ENCODE peak calls at places on chromosomes 13 and 19, in seven cellular contexts. One of them, this sample, is unnamed. For H3K4me1, the result is how much of the 10 kb centered on the place peaks cover.

GRCh38 chr19:33552928-33553279 is 31.3 kb upstream of the PEPD start:
- DNase-seq in left ventricle myocardium inferior: no peak
- DNase-seq in A673: no peak
- DNase-seq in CD8-positive, alpha-beta T cell: no peak
- DNase-seq in IMR-90: no peak
- DNase-seq in SK-N-SH: no peak
- DNase-seq in neural progenitor cell: no peak
- DNase-seq in this sample: peak

GRCh38 chr19:8126511-8126910 is 22.9 kb downstream of the FBN3 start:
- DNase-seq in left ventricle myocardium inferior: no peak
- DNase-seq in A673: no peak
- DNase-seq in CD8-positive, alpha-beta T cell: no peak
- DNase-seq in IMR-90: no peak
- DNase-seq in SK-N-SH: no peak
- DNase-seq in neural progenitor cell: no peak
- DNase-seq in this sample: no peak

GRCh38 chr19:5903502-5904301 is at the start of gene NDUFA11:
- DNase-seq in left ventricle myocardium inferior: peak
- DNase-seq in A673: peak
- DNase-seq in CD8-positive, alpha-beta T cell: peak
- DNase-seq in IMR-90: peak
- DNase-seq in SK-N-SH: peak
- DNase-seq in neural progenitor cell: peak
- DNase-seq in this sample: peak

GRCh38 chr13:29684441-29684840 is 89.0 kb upstream of the SLC7A1 start:
- DNase-seq in left ventricle myocardium inferior: no peak
- DNase-seq in A673: no peak
- DNase-seq in CD8-positive, alpha-beta T cell: no peak
- DNase-seq in IMR-90: peak
- DNase-seq in SK-N-SH: no peak
- DNase-seq in neural progenitor cell: no peak
- DNase-seq in this sample: no peak

GRCh38 chr13:67574320-67575233 is 344.4 kb upstream of the PCDH9 start:
- DNase-seq in left ventricle myocardium inferior: no peak
- DNase-seq in A673: no peak
- DNase-seq in CD8-positive, alpha-beta T cell: no peak
- DNase-seq in IMR-90: peak
- DNase-seq in SK-N-SH: no peak
- DNase-seq in neural progenitor cell: no peak
- DNase-seq in this sample: no peak

GRCh38 chr13:102774596-102775375 is 1.2 kb upstream of the TEX30 start:
- DNase-seq in left ventricle myocardium inferior: no peak
- DNase-seq in A673: no peak
- DNase-seq in CD8-positive, alpha-beta T cell: no peak
- DNase-seq in IMR-90: no peak
- DNase-seq in SK-N-SH: no peak
- DNase-seq in neural progenitor cell: peak
- DNase-seq in this sample: no peak

GRCh38 chr13:107927557-107927956 is 287.8 kb downstream of the LIG4 start:
- DNase-seq in left ventricle myocardium inferior: no peak
- DNase-seq in A673: no peak
- DNase-seq in CD8-positive, alpha-beta T cell: no peak
- DNase-seq in IMR-90: no peak
- DNase-seq in SK-N-SH: no peak
- DNase-seq in neural progenitor cell: no peak
- DNase-seq in this sample: no peak

GRCh38 chr19:49133621-49134454 is 14.5 kb downstream of the PPFIA3 start:
- DNase-seq in left ventricle myocardium inferior: peak
- DNase-seq in A673: no peak
- DNase-seq in CD8-positive, alpha-beta T cell: no peak
- DNase-seq in IMR-90: peak
- DNase-seq in SK-N-SH: peak
- DNase-seq in neural progenitor cell: peak
- DNase-seq in this sample: peak

GRCh38 chr19:11581740-11582139 is 4.3 kb upstream of the ACP5 start:
- DNase-seq in left ventricle myocardium inferior: no peak
- DNase-seq in A673: no peak
- DNase-seq in CD8-positive, alpha-beta T cell: no peak
- DNase-seq in IMR-90: peak
- DNase-seq in SK-N-SH: no peak
- DNase-seq in neural progenitor cell: no peak
- DNase-seq in this sample: no peak

GRCh38 chr19:56567274-56568120 is at the start of gene ZNF470:
- DNase-seq in left ventricle myocardium inferior: peak
- DNase-seq in A673: peak
- DNase-seq in CD8-positive, alpha-beta T cell: peak
- DNase-seq in IMR-90: peak
- DNase-seq in SK-N-SH: peak
- DNase-seq in neural progenitor cell: peak
- DNase-seq in this sample: peak

DNA sequence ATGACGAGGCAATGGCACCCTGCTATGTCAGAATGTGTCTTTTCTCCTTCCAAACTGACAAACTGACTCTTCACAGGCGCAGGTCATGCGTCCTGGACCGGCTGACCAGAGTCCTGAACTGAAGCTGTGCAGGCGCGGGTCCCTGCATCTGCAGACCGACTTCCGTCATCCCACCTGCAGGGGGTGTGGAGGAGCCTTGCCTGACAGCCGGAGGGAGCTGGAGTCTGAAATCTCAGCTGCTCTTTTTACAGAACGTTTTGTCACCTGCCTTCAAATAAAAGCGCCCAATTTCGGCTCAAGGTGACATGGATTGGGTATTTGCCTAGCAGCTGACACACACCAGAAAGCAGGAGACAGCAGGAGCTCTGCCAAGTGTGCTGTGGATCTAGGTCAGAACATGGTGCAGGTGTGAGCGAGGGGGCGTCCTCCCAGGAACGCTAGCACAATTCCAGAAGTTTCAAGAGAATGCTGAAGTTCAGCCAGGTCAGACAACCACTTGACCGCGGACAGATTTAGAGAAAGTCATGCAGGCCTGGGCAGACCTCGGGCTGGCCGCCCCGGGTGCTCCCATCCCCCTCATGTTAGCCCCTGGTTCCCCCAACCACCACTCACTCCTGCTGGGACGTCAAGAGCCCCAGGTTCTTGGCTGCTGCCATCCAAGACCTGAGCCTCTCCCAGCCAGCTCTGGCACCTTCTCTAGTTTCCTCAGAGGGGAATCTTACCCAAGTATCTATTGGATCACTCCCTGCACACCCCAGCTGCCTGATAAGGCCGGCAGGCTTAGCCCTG is 32.8 kb downstream of the ELL start:
- DNase-seq in left ventricle myocardium inferior: no peak
- DNase-seq in A673: no peak
- DNase-seq in CD8-positive, alpha-beta T cell: no peak
- DNase-seq in IMR-90: no peak
- DNase-seq in SK-N-SH: peak
- DNase-seq in neural progenitor cell: peak
- DNase-seq in this sample: no peak
- H3K4me1 ChIP-seq in left ventricle myocardium inferior: half or more
- H3K4me1 ChIP-seq in A673: under half
- H3K4me1 ChIP-seq in CD8-positive, alpha-beta T cell: under half
- H3K4me1 ChIP-seq in IMR-90: under half
- H3K4me1 ChIP-seq in SK-N-SH: half or more
- H3K4me1 ChIP-seq in neural progenitor cell: under half
- H3K4me1 ChIP-seq in this sample: under half

GRCh38 chr13:27006519-27007161 is 165.0 kb downstream of the USP12 start:
- DNase-seq in left ventricle myocardium inferior: no peak
- DNase-seq in A673: peak
- DNase-seq in CD8-positive, alpha-beta T cell: no peak
- DNase-seq in IMR-90: peak
- DNase-seq in SK-N-SH: peak
- DNase-seq in neural progenitor cell: peak
- DNase-seq in this sample: no peak
- H3K4me3 ChIP-seq in left ventricle myocardium inferior: peak
- H3K4me3 ChIP-seq in A673: peak
- H3K4me3 ChIP-seq in CD8-positive, alpha-beta T cell: no peak
- H3K4me3 ChIP-seq in IMR-90: no peak
- H3K4me3 ChIP-seq in SK-N-SH: peak
- H3K4me3 ChIP-seq in neural progenitor cell: peak
- H3K4me3 ChIP-seq in this sample: peak

DNA sequence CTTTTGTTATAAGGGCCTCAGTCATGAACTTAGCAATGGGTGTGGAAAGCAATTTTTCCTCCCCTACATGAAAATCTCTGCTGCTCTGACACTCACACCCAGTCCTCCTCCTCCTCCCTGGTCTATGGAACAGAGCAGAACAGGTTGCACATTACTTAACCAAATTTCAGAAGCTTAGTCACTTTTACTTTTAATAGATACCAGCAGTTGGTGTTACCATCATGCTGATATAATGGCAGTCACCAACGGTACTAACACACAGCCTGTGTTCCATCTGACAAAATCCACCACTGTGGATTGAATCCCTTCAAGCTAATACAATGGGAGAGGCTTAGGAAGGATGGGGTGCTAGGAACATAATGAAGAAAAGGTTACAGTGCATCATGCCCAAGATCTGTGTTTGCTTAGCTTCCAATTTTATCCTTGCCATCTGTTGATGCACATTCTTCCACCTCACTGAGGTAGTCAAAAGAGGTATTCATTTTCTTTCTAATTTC is 9.8 kb downstream of the TPT1 start:
- DNase-seq in left ventricle myocardium inferior: no peak
- DNase-seq in A673: no peak
- DNase-seq in CD8-positive, alpha-beta T cell: no peak
- DNase-seq in IMR-90: no peak
- DNase-seq in SK-N-SH: no peak
- DNase-seq in neural progenitor cell: no peak
- DNase-seq in this sample: no peak
- H3K4me1 ChIP-seq in left ventricle myocardium inferior: half or more
- H3K4me1 ChIP-seq in A673: half or more
- H3K4me1 ChIP-seq in CD8-positive, alpha-beta T cell: half or more
- H3K4me1 ChIP-seq in IMR-90: under half
- H3K4me1 ChIP-seq in SK-N-SH: under half
- H3K4me1 ChIP-seq in neural progenitor cell: under half
- H3K4me1 ChIP-seq in this sample: under half

DNA sequence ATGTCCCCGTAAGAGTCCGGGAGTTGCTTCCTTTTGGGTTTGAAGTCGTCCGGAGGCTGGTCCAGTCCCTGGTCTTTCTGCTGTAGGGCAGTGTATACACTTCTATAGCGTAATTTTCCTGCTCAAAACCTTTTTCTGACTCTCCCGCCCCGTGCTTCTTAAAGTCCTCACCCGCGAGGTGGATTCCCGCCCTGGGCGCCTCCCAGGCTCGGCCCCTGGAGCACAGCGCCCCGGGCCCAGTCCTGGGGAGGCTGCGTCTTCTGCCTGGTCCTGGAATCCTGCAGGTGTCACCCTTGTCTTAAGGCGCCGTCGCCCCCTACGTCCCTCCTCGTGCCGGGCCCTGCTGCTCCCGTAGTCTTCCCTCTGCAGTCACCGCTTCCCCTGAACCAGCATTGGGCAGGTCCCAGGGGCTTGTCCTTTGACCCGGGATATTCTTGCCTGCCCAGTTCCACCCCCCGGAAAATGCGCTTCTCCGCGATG is 34.4 kb upstream of the ZNF808 start:
- DNase-seq in left ventricle myocardium inferior: peak
- DNase-seq in A673: no peak
- DNase-seq in CD8-positive, alpha-beta T cell: no peak
- DNase-seq in IMR-90: no peak
- DNase-seq in SK-N-SH: peak
- DNase-seq in neural progenitor cell: peak
- DNase-seq in this sample: no peak
- H3K4me3 ChIP-seq in left ventricle myocardium inferior: peak
- H3K4me3 ChIP-seq in A673: no peak
- H3K4me3 ChIP-seq in CD8-positive, alpha-beta T cell: no peak
- H3K4me3 ChIP-seq in IMR-90: no peak
- H3K4me3 ChIP-seq in SK-N-SH: no peak
- H3K4me3 ChIP-seq in neural progenitor cell: peak
- H3K4me3 ChIP-seq in this sample: peak

GRCh38 chr19:800360-801029 is 3.2 kb downstream of the PTBP1 start:
- DNase-seq in left ventricle myocardium inferior: no peak
- DNase-seq in A673: no peak
- DNase-seq in CD8-positive, alpha-beta T cell: no peak
- DNase-seq in IMR-90: no peak
- DNase-seq in SK-N-SH: peak
- DNase-seq in neural progenitor cell: no peak
- DNase-seq in this sample: no peak
- H3K4me1 ChIP-seq in left ventricle myocardium inferior: half or more
- H3K4me1 ChIP-seq in A673: half or more
- H3K4me1 ChIP-seq in CD8-positive, alpha-beta T cell: half or more
- H3K4me1 ChIP-seq in IMR-90: under half
- H3K4me1 ChIP-seq in SK-N-SH: under half
- H3K4me1 ChIP-seq in neural progenitor cell: under half
- H3K4me1 ChIP-seq in this sample: under half

GRCh38 chr13:33015791-33016323 is 366 bp upstream of the KL start:
- DNase-seq in left ventricle myocardium inferior: peak
- DNase-seq in A673: no peak
- DNase-seq in CD8-positive, alpha-beta T cell: no peak
- DNase-seq in IMR-90: no peak
- DNase-seq in SK-N-SH: no peak
- DNase-seq in neural progenitor cell: peak
- DNase-seq in this sample: no peak
- H3K4me3 ChIP-seq in left ventricle myocardium inferior: peak
- H3K4me3 ChIP-seq in A673: peak
- H3K4me3 ChIP-seq in CD8-positive, alpha-beta T cell: peak
- H3K4me3 ChIP-seq in IMR-90: no peak
- H3K4me3 ChIP-seq in SK-N-SH: peak
- H3K4me3 ChIP-seq in neural progenitor cell: peak
- H3K4me3 ChIP-seq in this sample: peak

DNA sequence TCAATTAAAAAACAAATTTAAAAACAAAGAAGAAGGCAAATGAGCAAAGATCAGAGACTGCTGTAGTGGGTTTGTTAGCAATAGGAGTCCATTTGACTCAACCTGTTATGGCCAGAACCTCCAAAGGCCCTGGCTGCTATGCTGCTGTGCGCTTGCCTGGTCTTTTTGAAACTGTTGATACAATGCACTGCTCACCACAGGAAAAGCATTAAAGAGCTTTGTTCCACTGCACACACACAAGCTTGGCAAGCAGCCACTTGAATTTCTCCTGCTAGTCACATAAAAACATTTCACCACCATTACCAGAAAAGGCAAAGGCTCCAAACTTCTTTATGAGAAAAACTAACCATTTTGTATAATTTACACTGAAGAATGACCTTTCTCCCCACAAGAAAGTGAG is 132.2 kb downstream of the FREM2 start:
- DNase-seq in left ventricle myocardium inferior: no peak
- DNase-seq in A673: peak
- DNase-seq in CD8-positive, alpha-beta T cell: no peak
- DNase-seq in IMR-90: no peak
- DNase-seq in SK-N-SH: no peak
- DNase-seq in neural progenitor cell: peak
- DNase-seq in this sample: no peak
- H3K4me1 ChIP-seq in left ventricle myocardium inferior: under half
- H3K4me1 ChIP-seq in A673: under half
- H3K4me1 ChIP-seq in CD8-positive, alpha-beta T cell: under half
- H3K4me1 ChIP-seq in IMR-90: under half
- H3K4me1 ChIP-seq in SK-N-SH: under half
- H3K4me1 ChIP-seq in neural progenitor cell: under half
- H3K4me1 ChIP-seq in this sample: under half

GRCh38 chr19:54469496-54469934 is 3.6 kb downstream of the CDC42EP5 start:
- DNase-seq in left ventricle myocardium inferior: peak
- DNase-seq in A673: peak
- DNase-seq in CD8-positive, alpha-beta T cell: no peak
- DNase-seq in IMR-90: no peak
- DNase-seq in SK-N-SH: no peak
- DNase-seq in neural progenitor cell: no peak
- DNase-seq in this sample: peak
- H3K4me3 ChIP-seq in left ventricle myocardium inferior: peak
- H3K4me3 ChIP-seq in A673: no peak
- H3K4me3 ChIP-seq in CD8-positive, alpha-beta T cell: no peak
- H3K4me3 ChIP-seq in IMR-90: no peak
- H3K4me3 ChIP-seq in SK-N-SH: no peak
- H3K4me3 ChIP-seq in neural progenitor cell: no peak
- H3K4me3 ChIP-seq in this sample: no peak